ENCODE peak calls at places on chromosomes 1 and 21, in six cellular contexts. G is NCI-H1417, Z is transverse colon, W is NCI-H2029, K is substantia nigra, Q is mesenchymal stem cell. B is an unnamed sample.

GRCh38 chr1:189356206-189356605 is 1121.5 kb downstream of the BRINP3 start:
- DNase-seq in G (no peak), Z (no peak), W (no peak), K (no peak), Q (no peak), B (no peak)

GRCh38 chr1:41534181-41535076 is 49.9 kb upstream of the EDN2 start:
- DNase-seq in G (no peak), Z (no peak), W (no peak), K (no peak), Q (no peak), B (no peak)

GRCh38 chr1:185676969-185677368 is 57.2 kb upstream of the HMCN1 start:
- DNase-seq in G (no peak), Z (no peak), W (no peak), K (no peak), Q (no peak), B (no peak)

GRCh38 chr1:21944261-21945074 is 7.4 kb upstream of the HSPG2 start:
- DNase-seq in G (no peak), Z (no peak), W (no peak), K (no peak), Q (no peak), B (no peak)

GRCh38 chr1:26161408-26162219 is 2.7 kb downstream of the FAM110D start:
- DNase-seq in G (peak), Z (peak), W (no peak), K (no peak), Q (peak), B (peak)

GRCh38 chr21:22941779-22942178 is 1943.6 kb downstream of the NCAM2 start:
- DNase-seq in G (no peak), Z (no peak), W (no peak), K (no peak), Q (no peak), B (no peak)

GRCh38 chr1:28136636-28137613 is 39.6 kb downstream of the PTAFR start:
- DNase-seq in G (no peak), Z (no peak), W (no peak), K (no peak), Q (peak), B (peak)

GRCh38 chr1:55311057-55311631 is 96.0 kb upstream of the USP24 start:
- DNase-seq in G (no peak), Z (no peak), W (no peak), K (no peak), Q (no peak), B (peak)

GRCh38 chr1:208820600-208821232 is 576.5 kb upstream of the PLXNA2 start:
- DNase-seq in G (no peak), Z (no peak), W (no peak), K (no peak), Q (no peak), B (no peak)

GRCh38 chr1:4594286-4594991 is 60.0 kb upstream of the AJAP1 start:
- DNase-seq in G (no peak), Z (no peak), W (no peak), K (no peak), Q (no peak), B (no peak)

GRCh38 chr21:34498623-34499022 is 13.4 kb downstream of the KCNE1 start:
- DNase-seq in G (peak), Z (no peak), W (peak), K (no peak), Q (peak), B (no peak)

GRCh38 chr1:9321986-9322715 is 29.5 kb downstream of the SPSB1 start:
- DNase-seq in G (no peak), Z (no peak), W (no peak), K (no peak), Q (no peak), B (no peak)

GRCh38 chr1:33602271-33602670 is 129.8 kb downstream of the ZSCAN20 start:
- DNase-seq in G (no peak), Z (no peak), W (no peak), K (no peak), Q (no peak), B (no peak)

GRCh38 chr1:35930593-35931423 is at the start of gene AGO3:
- DNase-seq in G (peak), Z (peak), W (peak), K (peak), Q (peak), B (peak)

GRCh38 chr1:117782056-117782455 is 147.4 kb downstream of the GDAP2 start:
- DNase-seq in G (no peak), Z (no peak), W (no peak), K (no peak), Q (no peak), B (no peak)

GRCh38 chr1:56123421-56123820 is 455.9 kb downstream of the PLPP3 start:
- DNase-seq in G (no peak), Z (no peak), W (no peak), K (no peak), Q (no peak), B (peak)

GRCh38 chr21:43338951-43339350 is 88.0 kb downstream of the SIK1 start:
- DNase-seq in G (no peak), Z (no peak), W (no peak), K (no peak), Q (no peak), B (no peak)

B was measured in EL.